ENCODE peak calls at places on chromosome 2, in four cellular contexts. L, O, G and E are unnamed samples.

GRCh38 chr2:192190474-192190873 is 4.3 kb downstream of the TMEFF2 start:
- DNase-seq in L (peak; percentile 4), O (peak; percentile 6), G (no peak), E (no peak)

GRCh38 chr2:27379840-27380625 is 501 bp downstream of the ZNF513 start:
- DNase-seq in L (no peak), O (peak; percentile 29), G (peak; percentile 57), E (peak; percentile 70)

GRCh38 chr2:239532859-239533258 is 132.0 kb upstream of the HDAC4 start:
- DNase-seq in L (no peak), O (no peak), G (no peak), E (no peak)

GRCh38 chr2:147712051-147712450 is 132.8 kb upstream of the ACVR2A start:
- DNase-seq in L (no peak), O (no peak), G (no peak), E (no peak)

GRCh38 chr2:196592331-196592911 is 47.1 kb upstream of the CCDC150 start:
- DNase-seq in L (no peak), O (peak; percentile 56), G (peak; percentile 63), E (no peak)

GRCh38 chr2:62568983-62569837 is 63.2 kb upstream of the TMEM17 start:
- DNase-seq in L (peak; percentile 20), O (no peak), G (no peak), E (no peak)

GRCh38 chr2:161004379-161004778 is 155.8 kb upstream of the TANK start:
- DNase-seq in L (peak; percentile 5), O (no peak), G (no peak), E (no peak)

GRCh38 chr2:231890896-231891513 is 35.2 kb downstream of the NPPC start:
- DNase-seq in L (no peak), O (peak; percentile 14), G (no peak), E (no peak)

GRCh38 chr2:212145111-212145510 is 393.5 kb downstream of the ERBB4 start:
- DNase-seq in L (no peak), O (no peak), G (no peak), E (no peak)

GRCh38 chr2:65081232-65081685 is 25.0 kb downstream of the CEP68 start:
- DNase-seq in L (no peak), O (no peak), G (no peak), E (no peak)

GRCh38 chr2:99911711-99912110 is 230.7 kb downstream of the AFF3 start:
- DNase-seq in L (no peak), O (no peak), G (no peak), E (no peak)